ENCODE peak calls at places on chromosomes 5 and 9, in five cellular contexts. K is HCT116, L is K562, G is fibroblast of lung, H is PC-9. E is an unnamed sample.

GRCh38 chr5:36240779-36241635 is 718 bp downstream of the NADK2 start:
- DNase-seq in K (no peak), L (peak; percentile 51), G (peak; percentile 63), H (peak; percentile 80), E (peak; percentile 58)

GRCh38 chr9:12968093-12968492 is 193.3 kb downstream of the LURAP1L start:
- DNase-seq in K (no peak), L (no peak), G (peak; percentile 36), H (no peak), E (no peak)

GRCh38 chr5:178163772-178164735 is 10.4 kb upstream of the NHP2 start:
- DNase-seq in K (peak; percentile 62), L (peak; percentile 90), G (peak; percentile 61), H (peak; percentile 89), E (peak; percentile 64)

GRCh38 chr9:72200452-72200851 is 51.2 kb downstream of the GDA start:
- DNase-seq in K (no peak), L (no peak), G (no peak), H (no peak), E (no peak)

GRCh38 chr9:104278929-104279500 is 184.9 kb downstream of the SMC2 start:
- DNase-seq in K (no peak), L (no peak), G (no peak), H (no peak), E (no peak)

GRCh38 chr5:68178579-68178978 is 37.0 kb upstream of the PIK3R1 start:
- DNase-seq in K (peak; percentile 3), L (no peak), G (no peak), H (peak; percentile 33), E (peak; percentile 80)

GRCh38 chr9:137666950-137667670 is 48.3 kb downstream of the EHMT1 start:
- DNase-seq in K (no peak), L (no peak), G (no peak), H (no peak), E (no peak)

GRCh38 chr5:101153526-101153925 is 250.4 kb upstream of the ST8SIA4 start:
- DNase-seq in K (no peak), L (no peak), G (no peak), H (no peak), E (no peak)

GRCh38 chr5:146894763-146895521 is 16.4 kb upstream of the PPP2R2B start:
- DNase-seq in K (no peak), L (no peak), G (no peak), H (no peak), E (no peak)

GRCh38 chr5:139394123-139394653 is 716 bp downstream of the PROB1 start:
- DNase-seq in K (no peak), L (no peak), G (peak; percentile 46), H (no peak), E (no peak)

GRCh38 chr5:81425569-81425968 is 31.6 kb upstream of the ACOT12 start:
- DNase-seq in K (peak; percentile 28), L (peak; percentile 18), G (peak; percentile 74), H (peak; percentile 2), E (peak; percentile 27)

GRCh38 chr9:90204128-90204838 is 438.3 kb downstream of the DIRAS2 start:
- DNase-seq in K (no peak), L (no peak), G (no peak), H (no peak), E (no peak)

GRCh38 chr9:113215142-113215541 is 5.9 kb downstream of the FKBP15 start:
- DNase-seq in K (peak; percentile 16), L (no peak), G (peak; percentile 40), H (no peak), E (peak; percentile 67)

GRCh38 chr9:89427621-89428221 is 70.2 kb downstream of the SEMA4D start:
- DNase-seq in K (no peak), L (no peak), G (no peak), H (no peak), E (no peak)

GRCh38 chr5:33441241-33441844 is 578 bp downstream of the TARS1 start:
- DNase-seq in K (peak; percentile 23), L (peak; percentile 80), G (peak; percentile 38), H (no peak), E (no peak)

GRCh38 chr9:65449423-65449822 is 164.4 kb upstream of the FOXD4L5 start:
- DNase-seq in K (no peak), L (no peak), G (no peak), H (no peak), E (no peak)

GRCh38 chr5:83031391-83031790 is 45.8 kb downstream of the TMEM167A start:
- DNase-seq in K (no peak), L (no peak), G (no peak), H (no peak), E (no peak)

GRCh38 chr9:135173066-135173465 is 85.6 kb downstream of the OLFM1 start:
- DNase-seq in K (no peak), L (no peak), G (no peak), H (no peak), E (no peak)

GRCh38 chr9:135167356-135167755 is 79.9 kb downstream of the OLFM1 start:
- DNase-seq in K (no peak), L (no peak), G (no peak), H (no peak), E (no peak)

GRCh38 chr9:135167839-135168378 is 80.4 kb downstream of the OLFM1 start:
- DNase-seq in K (no peak), L (no peak), G (no peak), H (no peak), E (no peak)

GRCh38 chr9:135169709-135170226 is 82.3 kb downstream of the OLFM1 start:
- DNase-seq in K (no peak), L (no peak), G (no peak), H (no peak), E (no peak)

DNA sequence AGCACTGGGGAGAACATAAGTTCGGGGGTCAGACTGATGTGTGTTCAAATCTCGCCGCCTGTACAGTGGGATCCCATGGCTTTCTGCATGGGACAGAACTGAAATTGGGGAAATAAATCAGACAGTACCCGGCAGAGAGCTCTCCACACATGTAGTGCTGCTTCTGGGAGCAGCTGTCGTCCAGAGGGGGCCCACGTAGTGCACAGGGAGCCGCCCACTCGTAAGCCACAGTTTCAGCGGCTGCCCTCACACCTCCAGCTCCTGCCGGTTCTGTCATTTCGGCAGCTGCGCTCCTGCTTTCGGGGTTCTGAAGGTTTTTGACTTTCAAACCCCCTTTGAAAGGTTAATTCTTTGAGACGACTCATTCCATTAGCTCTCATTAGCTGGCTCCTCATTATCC is 83.1 kb downstream of the OLFM1 start:
- DNase-seq in K (no peak), L (no peak), G (no peak), H (no peak), E (no peak)
- H3K9me3 ChIP-seq in K (no peaks in the 10 kb centered on the region), L (no peaks in the 10 kb centered on the region), G (no peaks in the 10 kb centered on the region), H (no peaks in the 10 kb centered on the region), E (peaks cover 54% of the 10 kb centered on the region)

GRCh38 chr5:73297430-73297829 is 124.4 kb downstream of the TMEM174 start:
- DNase-seq in K (no peak), L (no peak), G (no peak), H (no peak), E (no peak)

GRCh38 chr5:73299017-73299630 is 126.1 kb downstream of the TMEM174 start:
- DNase-seq in K (no peak), L (no peak), G (peak; percentile 31), H (no peak), E (peak; percentile 22)

GRCh38 chr5:73296772-73297171 is 123.8 kb downstream of the TMEM174 start:
- DNase-seq in K (no peak), L (peak; percentile 46), G (peak; percentile 51), H (no peak), E (peak; percentile 51)

GRCh38 chr5:73299665-73300435 is 126.9 kb downstream of the TMEM174 start:
- DNase-seq in K (no peak), L (no peak), G (peak; percentile 44), H (no peak), E (no peak)

GRCh38 chr5:73298251-73299016 is 125.4 kb downstream of the TMEM174 start:
- DNase-seq in K (no peak), L (no peak), G (peak; percentile 85), H (no peak), E (peak; percentile 14)
- TF ChIP-seq EZH2 in K (no peak), L (no peak), G (peak; percentile 58), H (no peak), E (peak; percentile 62)

GRCh38 chr5:172779968-172780350 is 9.0 kb upstream of the DUSP1 start:
- DNase-seq in K (no peak), L (no peak), G (no peak), H (no peak), E (no peak)

GRCh38 chr5:172778223-172778814 is 7.3 kb upstream of the DUSP1 start:
- DNase-seq in K (peak; percentile 90), L (peak; percentile 39), G (peak; percentile 82), H (peak; percentile 59), E (peak; percentile 97)

GRCh38 chr5:172786736-172787462 is 15.9 kb upstream of the DUSP1 start:
- DNase-seq in K (no peak), L (peak; percentile 10), G (no peak), H (no peak), E (no peak)

GRCh38 chr5:172785429-172786088 is 14.6 kb upstream of the DUSP1 start:
- DNase-seq in K (no peak), L (no peak), G (no peak), H (no peak), E (no peak)

GRCh38 chr5:172782169-172783039 is 11.4 kb upstream of the DUSP1 start:
- DNase-seq in K (no peak), L (no peak), G (peak; percentile 34), H (no peak), E (peak; percentile 63)
- H3K27ac ChIP-seq in K (no peak overlapping the region), L (peak overlapping the region; percentile 5), G (no peak overlapping the region), H (peak overlapping the region; percentile 90), E (no peak overlapping the region)

GRCh38 chr9:40935336-40935735 is 193.1 kb downstream of the FOXD4L6 start:
- DNase-seq in K (no peak), L (no peak), G (no peak), H (no peak), E (no peak)
- H3K9me3 ChIP-seq in K (no peaks in the 10 kb centered on the region), L (no peaks in the 10 kb centered on the region), G (no peaks in the 10 kb centered on the region), H (no peaks in the 10 kb centered on the region), E (no peaks in the 10 kb centered on the region)

GRCh38 chr5:38258319-38259061 is at the start of gene EGFLAM:
- DNase-seq in K (no peak), L (no peak), G (peak; percentile 1), H (no peak), E (peak; percentile 4)
- TF ChIP-seq EZH2 in K (no peak), L (no peak), G (peak; percentile 68), H (no peak), E (no peak)

GRCh38 chr5:84131372-84131771 is 253.3 kb downstream of the EDIL3 start:
- DNase-seq in K (no peak), L (no peak), G (peak; percentile 27), H (no peak), E (no peak)
- H3K27ac ChIP-seq in K (no peak overlapping the region), L (no peak overlapping the region), G (no peak overlapping the region), H (no peak overlapping the region), E (no peak overlapping the region)

GRCh38 chr5:2253063-2253653 is 370.4 kb upstream of the IRX4 start:
- DNase-seq in K (no peak), L (no peak), G (no peak), H (no peak), E (no peak)

GRCh38 chr5:2254880-2255750 is 372.4 kb upstream of the IRX4 start:
- DNase-seq in K (no peak), L (no peak), G (no peak), H (no peak), E (no peak)

GRCh38 chr5:2255915-2256645 is 373.4 kb upstream of the IRX4 start:
- DNase-seq in K (no peak), L (no peak), G (no peak), H (no peak), E (no peak)

GRCh38 chr5:2256646-2257288 is 374.0 kb upstream of the IRX4 start:
- DNase-seq in K (no peak), L (no peak), G (no peak), H (no peak), E (no peak)

GRCh38 chr5:2254404-2254803 is 371.7 kb upstream of the IRX4 start:
- DNase-seq in K (no peak), L (no peak), G (no peak), H (no peak), E (no peak)
- H3K9me3 ChIP-seq in K (no peaks in the 10 kb centered on the region), L (no peaks in the 10 kb centered on the region), G (no peaks in the 10 kb centered on the region), H (no peaks in the 10 kb centered on the region), E (peaks cover 31% of the 10 kb centered on the region)

E was measured in mammary epithelial cell.